ENCODE peak calls at places on chromosomes 6 and 20, in seven cellular contexts. U is GM12878, G is SK-N-SH, C is K562, J is GM12891, E is HepG2, I is H1. V is an unnamed sample.

GRCh38 chr6:35300848-35301247 is 3.2 kb downstream of the DEF6 start:
- DNase-seq in U (no peak), G (no peak), C (no peak), J (no peak), E (no peak), I (no peak), V (no peak)

GRCh38 chr6:116461563-116462507 is 660 bp downstream of the CALHM6 start:
- DNase-seq in U (no peak), G (peak), C (no peak), J (peak), E (no peak), I (peak), V (peak)

GRCh38 chr20:35200255-35200654 is 26.2 kb upstream of the MMP24 start:
- DNase-seq in U (no peak), G (no peak), C (no peak), J (no peak), E (no peak), I (no peak), V (no peak)

GRCh38 chr6:10369896-10370295 is 45.0 kb downstream of the TFAP2A start:
- DNase-seq in U (no peak), G (no peak), C (no peak), J (no peak), E (no peak), I (no peak), V (no peak)

GRCh38 chr20:47438464-47439381 is 63.0 kb upstream of the NCOA3 start:
- DNase-seq in U (peak), G (no peak), C (peak), J (no peak), E (no peak), I (no peak), V (peak)

GRCh38 chr6:135141182-135141581 is 39.9 kb upstream of the MYB start:
- DNase-seq in U (no peak), G (no peak), C (no peak), J (no peak), E (no peak), I (no peak), V (no peak)

GRCh38 chr20:6600336-6600735 is 167.2 kb upstream of the BMP2 start:
- DNase-seq in U (no peak), G (no peak), C (no peak), J (no peak), E (no peak), I (no peak), V (no peak)

GRCh38 chr6:105510746-105511145 is 107.9 kb upstream of the PREP start:
- DNase-seq in U (no peak), G (no peak), C (no peak), J (no peak), E (no peak), I (no peak), V (no peak)

GRCh38 chr6:117908246-117909107 is 1.4 kb downstream of the SLC35F1 start:
- DNase-seq in U (no peak), G (no peak), C (no peak), J (no peak), E (no peak), I (no peak), V (no peak)

GRCh38 chr6:129502261-129502660 is 207.7 kb downstream of the ARHGAP18 start:
- DNase-seq in U (no peak), G (no peak), C (no peak), J (no peak), E (no peak), I (no peak), V (no peak)

GRCh38 chr6:113320653-113321052 is 536.5 kb upstream of the MARCKS start:
- DNase-seq in U (no peak), G (no peak), C (no peak), J (no peak), E (no peak), I (no peak), V (no peak)

GRCh38 chr6:2110504-2110903 is 134.9 kb downstream of the GMDS start:
- DNase-seq in U (peak), G (no peak), C (no peak), J (no peak), E (no peak), I (no peak), V (no peak)

GRCh38 chr20:51326241-51326819 is 216.2 kb downstream of the NFATC2 start:
- DNase-seq in U (no peak), G (peak), C (peak), J (no peak), E (peak), I (no peak), V (peak)

GRCh38 chr6:41416165-41416837 is 80.9 kb downstream of the NCR2 start:
- DNase-seq in U (no peak), G (peak), C (no peak), J (no peak), E (no peak), I (no peak), V (no peak)

GRCh38 chr6:107545761-107546160 is 55.8 kb downstream of the SOBP start:
- DNase-seq in U (no peak), G (no peak), C (no peak), J (no peak), E (no peak), I (no peak), V (no peak)

GRCh38 chr6:142816024-142816423 is 129.0 kb downstream of the HIVEP2 start:
- DNase-seq in U (no peak), G (no peak), C (no peak), J (no peak), E (no peak), I (no peak), V (no peak)

GRCh38 chr6:7685276-7685675 is 40.6 kb upstream of the BMP6 start:
- DNase-seq in U (no peak), G (no peak), C (no peak), J (no peak), E (no peak), I (no peak), V (no peak)

GRCh38 chr20:60085551-60086132 is 127.4 kb downstream of the CDH26 start:
- DNase-seq in U (no peak), G (no peak), C (peak), J (no peak), E (no peak), I (no peak), V (no peak)

GRCh38 chr6:5173862-5174643 is 86.7 kb downstream of the LYRM4 start:
- DNase-seq in U (peak), G (no peak), C (no peak), J (peak), E (no peak), I (no peak), V (peak)

GRCh38 chr6:111715321-111715720 is 109.6 kb upstream of the TRAF3IP2 start:
- DNase-seq in U (no peak), G (no peak), C (no peak), J (no peak), E (no peak), I (no peak), V (no peak)
- TF ChIP-seq POLR2AphosphoS5 in U (no peak), G (no peak), C (no peak), J (no peak), E (no peak), I (no peak), V (no peak)

GRCh38 chr20:8790442-8791074 is 278.3 kb upstream of the PLCB4 start:
- DNase-seq in U (no peak), G (peak), C (peak), J (no peak), E (peak), I (no peak), V (no peak)
- TF ChIP-seq TAF1 in U (no peak), G (no peak), C (no peak), J (no peak), E (no peak), I (no peak), V (no peak)

DNA sequence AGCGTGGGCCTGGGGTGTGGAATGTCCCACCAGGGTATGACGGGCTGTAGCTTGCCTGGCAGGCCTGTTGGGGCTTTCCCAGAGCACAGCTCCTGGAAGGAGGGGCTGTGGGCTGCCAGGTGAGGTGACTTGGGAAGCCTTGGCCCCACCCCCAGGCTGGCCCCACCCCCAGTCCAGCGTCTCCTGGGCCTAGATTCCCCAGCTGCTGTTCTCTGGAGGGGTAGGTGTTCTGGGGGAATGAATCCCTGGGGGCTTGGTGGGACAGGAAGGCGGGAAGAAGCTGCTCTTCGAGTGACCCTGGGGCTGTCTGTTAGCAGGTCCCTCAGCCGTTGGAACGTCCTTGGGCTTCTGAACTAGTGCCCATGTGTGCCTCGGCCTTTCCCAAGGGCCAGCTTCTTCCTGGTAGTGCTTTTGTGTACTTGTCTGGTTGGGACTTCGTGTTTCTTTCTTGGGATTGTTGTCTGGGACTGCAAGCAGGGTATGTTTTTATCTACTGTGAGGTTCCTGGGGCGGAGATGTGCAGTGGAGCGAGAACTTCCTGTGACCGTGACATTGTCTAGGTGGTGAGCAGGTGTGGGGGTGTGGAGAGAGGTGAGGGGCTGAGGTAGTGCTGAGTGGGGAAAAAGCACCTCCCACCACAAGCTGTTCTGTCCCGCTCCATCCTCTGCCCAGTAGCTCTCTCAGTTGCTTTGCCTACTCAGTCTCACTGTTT is 1.4 kb upstream of the DDR1 start:
- DNase-seq in U (peak), G (peak), C (peak), J (peak), E (no peak), I (no peak), V (peak)
- TF ChIP-seq POLR2AphosphoS5 in U (peak), G (no peak), C (no peak), J (no peak), E (no peak), I (peak), V (no peak)

GRCh38 chr6:55888917-55889316 is 13.5 kb upstream of the BMP5 start:
- DNase-seq in U (no peak), G (no peak), C (no peak), J (no peak), E (no peak), I (no peak), V (no peak)

GRCh38 chr6:55882731-55883595 is 7.6 kb upstream of the BMP5 start:
- DNase-seq in U (no peak), G (no peak), C (no peak), J (no peak), E (no peak), I (no peak), V (no peak)

GRCh38 chr6:55886185-55886836 is 10.9 kb upstream of the BMP5 start:
- DNase-seq in U (no peak), G (no peak), C (no peak), J (no peak), E (peak), I (no peak), V (no peak)
- TF ChIP-seq TAF1 in U (no peak), G (no peak), C (no peak), J (no peak), E (no peak), I (no peak), V (no peak)

DNA sequence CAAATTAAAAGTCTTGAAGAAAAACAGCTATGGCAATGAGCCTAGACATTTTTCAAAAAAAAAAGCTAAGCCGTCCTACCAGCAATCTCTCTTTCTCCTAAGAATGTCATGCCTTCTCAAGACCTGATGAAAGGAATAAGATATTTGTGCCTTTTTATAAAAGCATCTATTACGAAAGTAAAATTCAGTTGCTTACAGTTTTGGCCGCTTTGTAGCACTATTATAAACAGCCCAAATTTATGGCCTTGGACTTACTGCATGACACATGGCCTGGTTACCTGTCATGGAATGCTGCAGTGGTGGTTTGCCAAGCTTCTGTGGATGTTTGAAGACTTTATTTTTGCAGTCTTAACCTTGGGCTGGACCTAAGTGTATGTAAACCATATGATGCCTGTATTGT is 22.2 kb upstream of the VAPB start:
- DNase-seq in U (no peak), G (no peak), C (no peak), J (no peak), E (no peak), I (no peak), V (no peak)
- TF ChIP-seq POLR2AphosphoS5 in U (no peak), G (no peak), C (no peak), J (no peak), E (no peak), I (no peak), V (no peak)

DNA sequence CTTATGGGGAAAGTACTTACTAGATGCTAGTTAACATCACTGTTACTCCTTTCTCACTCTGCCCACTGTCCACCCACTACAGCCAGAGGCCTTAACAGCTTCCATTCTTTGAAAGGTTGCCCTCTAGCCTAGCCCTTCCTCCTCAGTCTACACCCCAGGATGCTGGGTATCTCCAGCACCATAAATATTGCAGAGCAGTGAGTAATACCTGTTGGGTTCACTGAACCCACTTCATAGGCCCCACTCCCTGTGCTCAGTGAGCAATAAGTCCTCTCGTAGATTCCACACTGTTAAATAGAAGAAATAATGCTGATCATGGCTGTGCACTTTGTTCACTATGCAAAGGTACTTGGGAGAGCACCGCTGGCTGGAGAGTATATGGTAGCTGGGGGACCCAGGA is 87.4 kb downstream of the RSPH3 start:
- DNase-seq in U (no peak), G (no peak), C (no peak), J (no peak), E (no peak), I (no peak), V (no peak)
- TF ChIP-seq TAF1 in U (no peak), G (no peak), C (no peak), J (no peak), E (no peak), I (no peak), V (no peak)

V was measured in GM12892.